ENCODE peak calls at places on chromosomes 5 and 9, in six cellular contexts. H, C, P, X, Z and F are unnamed samples.
A peak's percentile ranks its signal among the peaks of the same experiment; 100 is the strongest.

GRCh38 chr5:179261301-179262125 is 83.7 kb downstream of the ADAMTS2 start:
- DNase-seq in H (no peak), C (no peak), P (peak; percentile 80), X (no peak), Z (no peak), F (no peak)

GRCh38 chr9:97804059-97804365 is 49.0 kb upstream of the FOXE1 start:
- DNase-seq in H (no peak), C (no peak), P (no peak), X (no peak), Z (peak; percentile 23), F (no peak)

GRCh38 chr9:95102572-95102971 is 214.9 kb downstream of the FANCC start:
- DNase-seq in H (no peak), C (no peak), P (no peak), X (no peak), Z (peak; percentile 27), F (no peak)

GRCh38 chr5:136279314-136279713 is 86.0 kb downstream of the TRPC7 start:
- DNase-seq in H (no peak), C (no peak), P (no peak), X (no peak), Z (peak; percentile 64), F (no peak)

GRCh38 chr5:142057697-142058056 is 44.9 kb upstream of the GNPDA1 start:
- DNase-seq in H (no peak), C (no peak), P (no peak), X (peak; percentile 82), Z (no peak), F (no peak)

GRCh38 chr5:154868702-154869101 is 10.3 kb downstream of the CNOT8 start:
- DNase-seq in H (peak; percentile 52), C (no peak), P (peak; percentile 26), X (no peak), Z (peak; percentile 66), F (no peak)

GRCh38 chr9:135240222-135240621 is 152.8 kb downstream of the OLFM1 start:
- DNase-seq in H (no peak), C (peak; percentile 36), P (no peak), X (no peak), Z (no peak), F (no peak)

GRCh38 chr5:28344803-28345433 is 1306.5 kb upstream of the CDH9 start:
- DNase-seq in H (peak; percentile 6), C (no peak), P (peak; percentile 78), X (peak; percentile 54), Z (no peak), F (no peak)

GRCh38 chr9:114382951-114383865 is 4.6 kb downstream of the AKNA start:
- DNase-seq in H (peak; percentile 36), C (peak; percentile 75), P (peak; percentile 67), X (no peak), Z (peak; percentile 30), F (no peak)

GRCh38 chr5:150117945-150118560 is 31.7 kb upstream of the CSF1R start:
- DNase-seq in H (peak; percentile 7), C (no peak), P (no peak), X (no peak), Z (no peak), F (no peak)

GRCh38 chr9:83444110-83444509 is 94.1 kb downstream of the FRMD3 start:
- DNase-seq in H (peak; percentile 49), C (peak; percentile 77), P (no peak), X (no peak), Z (no peak), F (no peak)

GRCh38 chr5:142726188-142726731 is 40.4 kb upstream of the FGF1 start:
- DNase-seq in H (no peak), C (no peak), P (no peak), X (peak; percentile 97), Z (no peak), F (no peak)

GRCh38 chr9:110095238-110095637 is 112.7 kb downstream of the C9orf152 start:
- DNase-seq in H (no peak), C (no peak), P (no peak), X (no peak), Z (peak; percentile 66), F (no peak)

GRCh38 chr5:78533356-78533755 is 115.2 kb downstream of the LHFPL2 start:
- DNase-seq in H (no peak), C (no peak), P (no peak), X (no peak), Z (no peak), F (no peak)

GRCh38 chr9:130021123-130021522 is 21.9 kb downstream of the FNBP1 start:
- DNase-seq in H (no peak), C (no peak), P (no peak), X (no peak), Z (no peak), F (no peak)

GRCh38 chr9:130015353-130016019 is 27.5 kb downstream of the FNBP1 start:
- DNase-seq in H (no peak), C (no peak), P (no peak), X (no peak), Z (no peak), F (no peak)

GRCh38 chr9:130018260-130018659 is 24.7 kb downstream of the FNBP1 start:
- DNase-seq in H (no peak), C (no peak), P (no peak), X (no peak), Z (no peak), F (no peak)

GRCh38 chr9:130020618-130021017 is 22.4 kb downstream of the FNBP1 start:
- DNase-seq in H (no peak), C (no peak), P (no peak), X (no peak), Z (no peak), F (no peak)

DNA sequence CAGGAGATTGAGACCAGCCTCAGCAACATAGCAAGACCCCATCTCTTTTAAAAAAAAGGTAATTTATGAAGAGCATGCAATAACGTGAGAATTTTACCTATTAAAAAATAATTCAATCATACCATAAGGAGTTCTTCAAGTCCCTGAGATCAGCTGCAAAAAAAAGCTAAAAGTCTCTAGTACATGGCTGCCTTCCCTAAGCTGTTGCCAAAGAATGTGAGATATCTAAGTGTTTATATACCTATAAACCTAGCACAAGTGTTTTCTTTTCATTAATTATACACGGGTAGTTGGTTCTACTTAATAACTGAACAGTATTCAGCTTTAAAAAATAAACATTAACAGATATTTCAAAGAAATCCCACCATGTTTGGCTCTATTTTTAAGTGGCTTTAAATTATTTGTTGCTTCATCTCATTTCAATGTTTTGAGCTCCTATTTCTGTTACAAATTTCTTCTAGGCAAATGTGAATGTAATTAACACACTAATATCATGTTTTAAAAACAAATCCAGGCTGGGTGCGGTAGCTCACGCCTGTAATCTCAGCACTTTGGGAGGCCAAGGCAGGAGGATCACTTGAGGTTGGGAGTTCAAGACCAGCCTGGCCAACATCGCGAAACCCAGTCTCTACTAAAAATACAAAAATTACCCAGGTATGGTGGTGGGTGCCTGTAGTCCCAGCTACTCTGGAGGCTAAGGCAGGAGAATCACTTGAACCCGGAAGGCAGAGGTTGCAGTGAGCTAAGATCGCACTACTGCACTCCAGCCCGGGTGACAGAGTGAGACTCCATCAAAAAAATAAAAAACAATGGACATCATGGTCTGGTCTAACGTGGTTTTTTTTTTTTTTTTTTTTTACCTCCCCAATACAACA is 25.7 kb downstream of the FNBP1 start:
- DNase-seq in H (no peak), C (no peak), P (no peak), X (no peak), Z (no peak), F (no peak)
- H3K4me1 ChIP-seq in H (peaks cover 4% of the 10 kb centered on the region), C (no peaks in the 10 kb centered on the region), P (no peaks in the 10 kb centered on the region), X (no peaks in the 10 kb centered on the region), Z (peaks cover 45% of the 10 kb centered on the region), F (no peaks in the 10 kb centered on the region)

GRCh38 chr5:107478068-107478641 is 192.6 kb downstream of the EFNA5 start:
- DNase-seq in H (no peak), C (no peak), P (no peak), X (no peak), Z (no peak), F (no peak)

GRCh38 chr5:107477492-107477891 is 193.2 kb downstream of the EFNA5 start:
- DNase-seq in H (no peak), C (no peak), P (no peak), X (no peak), Z (no peak), F (no peak)

GRCh38 chr5:107474724-107475489 is 195.8 kb downstream of the EFNA5 start:
- DNase-seq in H (no peak), C (no peak), P (no peak), X (no peak), Z (no peak), F (no peak)

GRCh38 chr5:107474361-107474723 is 196.4 kb downstream of the EFNA5 start:
- DNase-seq in H (no peak), C (no peak), P (no peak), X (no peak), Z (no peak), F (no peak)

GRCh38 chr5:107476783-107477182 is 194.0 kb downstream of the EFNA5 start:
- DNase-seq in H (no peak), C (no peak), P (no peak), X (no peak), Z (no peak), F (no peak)
- H3K4me1 ChIP-seq in H (no peaks in the 10 kb centered on the region), C (no peaks in the 10 kb centered on the region), P (peaks cover 8% of the 10 kb centered on the region), X (peaks cover 24% of the 10 kb centered on the region), Z (no peaks in the 10 kb centered on the region), F (no peaks in the 10 kb centered on the region)

DNA sequence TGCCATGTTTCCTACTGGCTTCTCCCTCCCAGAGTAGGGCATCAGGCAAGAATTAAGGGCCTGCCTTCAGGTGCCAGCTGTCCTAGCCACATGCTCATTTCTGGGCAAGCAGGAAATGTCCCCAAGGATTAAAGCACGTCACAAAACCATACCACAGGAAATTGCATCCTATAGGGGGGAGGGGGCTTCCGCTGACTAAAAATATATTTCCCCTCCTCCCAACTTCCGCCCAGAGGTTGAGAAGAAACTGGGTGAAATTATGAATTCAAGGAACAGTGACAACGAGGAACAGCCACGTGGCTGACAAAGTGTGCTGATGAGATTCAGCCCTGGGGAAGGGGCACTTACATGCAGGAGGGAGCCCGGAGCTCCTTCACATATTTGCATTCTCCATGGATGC is 4.1 kb downstream of the HBEGF start:
- DNase-seq in H (no peak), C (no peak), P (no peak), X (no peak), Z (no peak), F (no peak)
- H3K4me1 ChIP-seq in H (peaks cover 15% of the 10 kb centered on the region), C (no peaks in the 10 kb centered on the region), P (peaks cover 4% of the 10 kb centered on the region), X (peaks cover 18% of the 10 kb centered on the region), Z (peaks cover 37% of the 10 kb centered on the region), F (peaks cover 18% of the 10 kb centered on the region)

GRCh38 chr9:69134412-69134811 is 39.7 kb upstream of the TJP2 start:
- DNase-seq in H (no peak), C (no peak), P (no peak), X (no peak), Z (peak; percentile 77), F (no peak)

GRCh38 chr9:69131682-69132081 is 42.4 kb upstream of the TJP2 start:
- DNase-seq in H (no peak), C (no peak), P (no peak), X (peak; percentile 99), Z (no peak), F (no peak)

GRCh38 chr9:69136185-69136584 is 37.9 kb upstream of the TJP2 start:
- DNase-seq in H (no peak), C (no peak), P (no peak), X (no peak), Z (no peak), F (no peak)

GRCh38 chr9:69130456-69131441 is 43.3 kb upstream of the TJP2 start:
- DNase-seq in H (no peak), C (no peak), P (peak; percentile 80), X (peak; percentile 83), Z (no peak), F (no peak)

DNA sequence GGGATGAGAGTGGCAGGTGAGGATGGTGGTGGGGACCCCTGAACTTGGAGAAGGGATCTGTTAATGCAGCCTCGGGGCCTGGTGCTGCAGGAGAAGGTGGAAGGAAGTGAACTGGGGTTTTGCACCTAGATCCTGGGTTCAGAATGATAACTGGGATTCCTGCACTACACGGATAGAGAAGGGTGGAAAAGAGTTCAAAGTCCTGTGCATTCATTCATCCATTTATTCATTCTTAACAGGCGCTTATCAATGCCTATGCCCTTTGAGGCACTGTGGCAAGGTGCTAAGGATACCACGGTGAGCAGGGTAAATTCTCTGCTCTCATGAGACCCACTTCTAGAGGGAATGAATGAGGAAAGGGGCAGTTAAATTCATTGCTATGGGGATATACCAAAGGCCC is 41.7 kb upstream of the TJP2 start:
- DNase-seq in H (no peak), C (no peak), P (no peak), X (no peak), Z (no peak), F (no peak)
- H3K4me1 ChIP-seq in H (no peaks in the 10 kb centered on the region), C (no peaks in the 10 kb centered on the region), P (peaks cover 14% of the 10 kb centered on the region), X (peaks cover 28% of the 10 kb centered on the region), Z (peaks cover 30% of the 10 kb centered on the region), F (peaks cover 5% of the 10 kb centered on the region)